ENCODE peak calls at places on chromosomes 7 and 10, in four cellular contexts. Y is GM12878, H is SK-N-SH, I is K562. L is an unnamed sample.

GRCh38 chr7:132654150-132654549 is 77.9 kb upstream of the PLXNA4 start:
- DNase-seq in Y (no peak), H (no peak), I (peak), L (no peak)

GRCh38 chr10:72291019-72291532 is 17.4 kb downstream of the DDIT4 start:
- DNase-seq in Y (no peak), H (no peak), I (peak), L (no peak)

GRCh38 chr10:61752111-61753011 is 89.6 kb downstream of the CABCOCO1 start:
- DNase-seq in Y (no peak), H (no peak), I (no peak), L (no peak)

GRCh38 chr7:82335927-82336326 is 107.7 kb downstream of the CACNA2D1 start:
- DNase-seq in Y (no peak), H (peak), I (no peak), L (no peak)

GRCh38 chr7:150914966-150915365 is 62.6 kb downstream of the AOC1 start:
- DNase-seq in Y (no peak), H (no peak), I (no peak), L (no peak)

GRCh38 chr10:16439294-16439693 is 2.5 kb downstream of the PTER start:
- DNase-seq in Y (no peak), H (no peak), I (no peak), L (no peak)

GRCh38 chr7:139075031-139075652 is 34.4 kb downstream of the ZC3HAV1 start:
- DNase-seq in Y (peak), H (peak), I (peak), L (peak)

GRCh38 chr10:57579926-57580325 is 687.8 kb downstream of the IPMK start:
- DNase-seq in Y (no peak), H (peak), I (no peak), L (peak)

GRCh38 chr10:33008499-33009243 is 50.6 kb upstream of the ITGB1 start:
- DNase-seq in Y (peak), H (peak), I (peak), L (peak)

GRCh38 chr7:26156454-26157365 is 4.7 kb downstream of the NFE2L3 start:
- DNase-seq in Y (peak), H (no peak), I (no peak), L (peak)

GRCh38 chr7:148232784-148233183 is 357.8 kb upstream of the C7orf33 start:
- DNase-seq in Y (no peak), H (no peak), I (no peak), L (no peak)

GRCh38 chr7:128940494-128941322 is 3.0 kb downstream of the IRF5 start:
- DNase-seq in Y (peak), H (peak), I (no peak), L (no peak)

GRCh38 chr7:41058986-41059741 is 643.7 kb downstream of the INHBA start:
- DNase-seq in Y (no peak), H (no peak), I (no peak), L (no peak)

GRCh38 chr10:12780634-12781601 is 220.6 kb downstream of the CCDC3 start:
- DNase-seq in Y (no peak), H (no peak), I (no peak), L (no peak)

GRCh38 chr10:31581741-31582323 is 262.8 kb downstream of the ZEB1 start:
- DNase-seq in Y (peak), H (peak), I (no peak), L (no peak)

GRCh38 chr7:155378959-155379871 is 78.7 kb upstream of the EN2 start:
- DNase-seq in Y (no peak), H (no peak), I (no peak), L (no peak)

GRCh38 chr7:14377646-14378266 is 388.3 kb upstream of the ETV1 start:
- DNase-seq in Y (no peak), H (no peak), I (no peak), L (no peak)

GRCh38 chr10:93758510-93758885 is 762 bp downstream of the LGI1 start:
- DNase-seq in Y (no peak), H (no peak), I (no peak), L (no peak)

GRCh38 chr10:98636921-98637329 is 190.2 kb upstream of the HPS1 start:
- DNase-seq in Y (no peak), H (no peak), I (no peak), L (no peak)

GRCh38 chr7:44377681-44378421 is 52.5 kb upstream of the CAMK2B start:
- DNase-seq in Y (peak), H (peak), I (no peak), L (no peak)

GRCh38 chr7:411677-412312 is 107.9 kb downstream of the PDGFA start:
- DNase-seq in Y (no peak), H (peak), I (no peak), L (no peak)

GRCh38 chr10:128522551-128523289 is 396.5 kb upstream of the MKI67 start:
- DNase-seq in Y (no peak), H (no peak), I (no peak), L (no peak)

GRCh38 chr7:137164251-137164650 is 179.3 kb downstream of the PTN start:
- DNase-seq in Y (no peak), H (no peak), I (no peak), L (no peak)

GRCh38 chr7:137167609-137168008 is 175.9 kb downstream of the PTN start:
- DNase-seq in Y (no peak), H (no peak), I (no peak), L (no peak)

GRCh38 chr7:137172105-137172590 is 171.4 kb downstream of the PTN start:
- DNase-seq in Y (no peak), H (no peak), I (no peak), L (no peak)

DNA sequence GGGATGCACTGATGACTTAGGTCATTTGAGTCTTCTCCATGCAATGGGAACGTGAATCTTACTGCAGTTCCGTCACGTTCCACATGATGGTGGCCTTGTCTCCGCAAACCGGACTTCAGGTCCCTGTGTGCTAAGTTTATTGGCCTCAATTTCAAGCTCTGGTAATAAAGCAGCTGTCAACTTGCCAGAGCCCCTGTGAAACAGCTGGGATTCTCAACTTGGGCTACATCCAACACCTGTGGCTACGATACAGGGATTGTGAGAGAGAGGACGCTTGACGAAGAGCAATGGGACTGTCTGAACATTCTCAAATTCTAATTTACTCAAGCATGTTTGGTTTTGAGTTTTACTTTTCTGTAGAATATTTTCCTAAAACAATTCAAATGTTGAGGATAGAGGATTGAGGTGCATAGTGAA is 174.2 kb downstream of the PTN start:
- DNase-seq in Y (no peak), H (peak), I (no peak), L (peak)
- TF ChIP-seq NFIC in Y (no peak), H (no peak), I (no peak), L (no peak)

GRCh38 chr7:2646680-2647571 is 15.1 kb downstream of the TTYH3 start:
- DNase-seq in Y (no peak), H (peak), I (peak), L (no peak)

GRCh38 chr7:2644514-2645273 is 12.9 kb downstream of the TTYH3 start:
- DNase-seq in Y (no peak), H (peak), I (no peak), L (no peak)

GRCh38 chr7:2643386-2644229 is 11.8 kb downstream of the TTYH3 start:
- DNase-seq in Y (no peak), H (peak), I (no peak), L (no peak)

GRCh38 chr7:2646336-2646679 is 14.5 kb downstream of the TTYH3 start:
- DNase-seq in Y (no peak), H (no peak), I (no peak), L (no peak)

GRCh38 chr7:2645274-2645868 is 13.6 kb downstream of the TTYH3 start:
- DNase-seq in Y (no peak), H (peak), I (no peak), L (no peak)
- TF ChIP-seq NFIC in Y (no peak), H (no peak), I (no peak), L (no peak)

GRCh38 chr10:73894245-73894971 is 16.5 kb upstream of the PLAU start:
- DNase-seq in Y (no peak), H (no peak), I (no peak), L (no peak)
- TF ChIP-seq NFIC in Y (peak), H (peak), I (no peak), L (no peak)

DNA sequence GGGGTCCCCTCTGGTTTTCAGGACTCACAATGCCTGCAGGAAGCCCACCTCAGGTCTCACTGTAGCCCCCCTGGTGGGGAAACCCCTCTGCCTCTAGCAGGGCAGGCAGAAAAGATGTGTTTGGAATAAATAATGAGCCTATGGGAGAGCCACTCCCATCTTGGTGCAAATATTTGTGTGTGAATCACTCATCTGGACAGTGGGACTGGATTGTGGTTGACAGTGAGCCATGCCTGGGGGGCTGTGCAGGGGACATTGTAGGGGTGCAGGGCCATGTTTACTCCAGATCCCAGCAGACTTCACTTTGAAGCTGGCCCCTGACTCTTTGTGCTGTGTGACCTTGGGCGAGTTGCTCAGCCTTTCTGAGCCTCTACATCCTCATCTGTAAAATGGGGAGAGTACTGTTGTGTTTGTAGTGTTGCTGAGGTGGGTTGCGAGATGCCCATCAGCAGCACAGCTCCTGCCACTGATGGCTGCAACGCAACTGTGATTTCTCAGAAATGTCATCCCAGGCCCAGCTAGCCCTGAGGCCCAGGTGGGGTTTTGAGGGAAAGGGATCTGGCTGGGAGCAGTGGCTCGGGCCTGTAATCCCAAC is 20.7 kb downstream of the GTF2IRD1 start:
- DNase-seq in Y (no peak), H (no peak), I (no peak), L (no peak)
- TF ChIP-seq NFIC in Y (no peak), H (no peak), I (no peak), L (no peak)

L was measured in HepG2.